ENCODE peak calls at places on chromosomes 12 and 14, in nine cellular contexts. A is transverse colon, H is suprapubic skin, U is Panc1, W is endothelial cell of umbilical vein, V is stomach, M is GM23338, F is HCT116, K is HepG2. S is an unnamed sample.

GRCh38 chr14:64706552-64707193 is 2.4 kb downstream of the PLEKHG3 start:
- DNase-seq in K (peak), F (no peak), V (no peak), U (no peak), W (no peak), M (peak), A (no peak), H (peak), S (no peak)

GRCh38 chr12:55728932-55729591 is at the start of gene CD63:
- DNase-seq in V (peak), A (peak), M (peak), F (no peak), H (peak), K (peak), U (no peak), W (peak), S (peak)

GRCh38 chr12:1581973-1582708 is 12.2 kb downstream of the FBXL14 start:
- DNase-seq in H (no peak), V (no peak), U (no peak), F (no peak), W (no peak), M (no peak), K (no peak), A (no peak), S (no peak)

GRCh38 chr12:18556081-18556645 is 181.6 kb downstream of the PLCZ1 start:
- DNase-seq in A (no peak), F (no peak), W (no peak), V (no peak), K (no peak), H (no peak), U (no peak), M (no peak), S (no peak)

GRCh38 chr12:114414031-114414865 is 8.3 kb upstream of the TBX5 start:
- DNase-seq in U (no peak), A (no peak), H (no peak), K (no peak), W (no peak), V (no peak), F (no peak), M (peak), S (no peak)

GRCh38 chr14:82806016-82806415 is 1272.4 kb upstream of the SEL1L start:
- DNase-seq in M (no peak), U (no peak), H (no peak), W (no peak), F (no peak), V (no peak), K (no peak), A (no peak), S (no peak)

GRCh38 chr14:67853748-67854147 is 34.2 kb downstream of the RAD51B start:
- DNase-seq in U (no peak), V (no peak), K (no peak), F (no peak), A (no peak), W (no peak), M (no peak), H (no peak), S (peak)

GRCh38 chr12:42180990-42181611 is 36.4 kb upstream of the GXYLT1 start:
- DNase-seq in U (no peak), V (no peak), M (no peak), H (no peak), A (no peak), K (peak), F (no peak), W (no peak), S (no peak)

GRCh38 chr12:66944365-66944764 is 265.5 kb upstream of the GRIP1 start:
- DNase-seq in H (no peak), K (no peak), W (no peak), U (no peak), M (no peak), A (no peak), F (no peak), V (no peak), S (no peak)

GRCh38 chr12:4703676-4704075 is 16.5 kb upstream of the GALNT8 start:
- DNase-seq in K (no peak), H (no peak), A (no peak), W (no peak), F (no peak), U (no peak), V (no peak), M (no peak), S (no peak)

GRCh38 chr12:105214141-105214540 is 21.8 kb downstream of the APPL2 start:
- DNase-seq in V (no peak), A (no peak), F (no peak), H (no peak), M (no peak), W (no peak), U (no peak), K (no peak), S (peak)

GRCh38 chr12:46071335-46071734 is 81.0 kb upstream of the SCAF11 start:
- DNase-seq in V (no peak), K (no peak), M (no peak), F (no peak), H (no peak), U (no peak), A (no peak), W (no peak), S (no peak)

GRCh38 chr12:31629756-31630732 is 29.4 kb upstream of the ETFBKMT start:
- DNase-seq in H (no peak), W (peak), F (no peak), M (peak), K (no peak), V (peak), A (no peak), U (no peak), S (no peak)

GRCh38 chr14:75452900-75453816 is 25.3 kb downstream of the JDP2 start:
- DNase-seq in A (peak), M (peak), H (peak), F (no peak), W (peak), V (no peak), K (peak), U (no peak), S (peak)

GRCh38 chr14:104931771-104932675 is 7.3 kb downstream of the PLD4 start:
- DNase-seq in H (peak), F (no peak), U (no peak), W (no peak), M (peak), V (no peak), A (no peak), K (no peak), S (no peak)

GRCh38 chr12:47721431-47721973 is 3.8 kb downstream of the ENDOU start:
- DNase-seq in F (no peak), W (no peak), K (no peak), U (no peak), M (no peak), H (no peak), A (no peak), V (no peak), S (no peak)

GRCh38 chr12:17579148-17580026 is 510.6 kb downstream of the RERGL start:
- DNase-seq in M (peak), A (no peak), V (no peak), H (no peak), F (no peak), U (no peak), W (no peak), K (no peak), S (no peak)

GRCh38 chr14:36222952-36223468 is 46.5 kb upstream of the PTCSC3 start:
- DNase-seq in H (no peak), A (no peak), M (peak), K (no peak), F (no peak), W (no peak), V (no peak), U (no peak), S (no peak)

GRCh38 chr12:28583771-28584261 is 393.6 kb downstream of the CCDC91 start:
- DNase-seq in M (peak), U (no peak), W (no peak), A (no peak), V (no peak), H (no peak), F (no peak), K (no peak), S (no peak)

GRCh38 chr14:71659165-71659564 is 273.1 kb upstream of the RGS6 start:
- DNase-seq in M (no peak), V (no peak), F (no peak), H (no peak), K (peak), A (no peak), W (peak), U (no peak), S (no peak)

GRCh38 chr12:26195641-26196423 is 459 bp downstream of the SSPN start:
- DNase-seq in A (peak), F (no peak), W (peak), H (peak), M (peak), U (peak), V (peak), K (no peak), S (peak)

GRCh38 chr12:47801904-47802246 is 17.8 kb downstream of the HDAC7 start:
- DNase-seq in F (no peak), W (peak), A (no peak), U (no peak), K (no peak), M (no peak), H (no peak), V (no peak), S (no peak)

GRCh38 chr12:102811125-102811737 is 105.8 kb downstream of the PAH start:
- DNase-seq in M (peak), U (peak), F (peak), K (peak), H (no peak), V (no peak), A (no peak), W (peak), S (no peak)

GRCh38 chr12:583251-583869 is 79.9 kb downstream of the NINJ2 start:
- DNase-seq in M (no peak), H (no peak), U (no peak), V (no peak), A (no peak), K (peak), W (no peak), F (no peak), S (no peak)

GRCh38 chr12:10720974-10721565 is 2.1 kb downstream of the YBX3 start:
- DNase-seq in K (no peak), A (no peak), F (no peak), V (no peak), H (no peak), U (no peak), W (peak), M (no peak), S (no peak)
- TF ChIP-seq POLR2AphosphoS5 in K (no peak), A (no peak), F (no peak), V (no peak), H (no peak), U (no peak), W (no peak), M (no peak), S (no peak)

GRCh38 chr14:76958975-76959710 is 69.4 kb downstream of the IRF2BPL start:
- DNase-seq in F (peak), U (no peak), V (no peak), A (no peak), K (peak), W (peak), H (no peak), M (no peak), S (peak)
- H3K27ac ChIP-seq in F (peak), U (peak), V (peak), A (peak), K (peak), W (peak), H (peak), M (no peak), S (peak)

DNA sequence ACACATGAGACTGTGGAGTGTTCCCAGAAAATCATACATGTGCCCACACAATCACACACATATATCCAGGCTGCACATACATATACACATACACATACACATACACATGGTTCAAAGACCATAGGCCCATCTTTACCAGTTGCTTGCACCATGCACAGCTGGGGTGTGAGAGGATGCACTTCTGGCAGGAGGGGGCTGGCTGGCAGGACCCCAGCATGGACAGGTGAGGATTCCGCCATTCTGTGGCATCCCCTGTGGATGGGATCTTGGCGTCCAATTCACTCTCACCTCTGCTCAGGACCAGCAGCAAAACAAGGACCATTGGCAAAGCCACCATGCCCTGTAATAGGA is 7.0 kb downstream of the ITGB7 start:
- DNase-seq in A (no peak), F (no peak), V (no peak), W (no peak), H (no peak), M (no peak), U (no peak), K (no peak), S (no peak)
- TF ChIP-seq POLR2AphosphoS5 in A (no peak), F (no peak), V (no peak), W (no peak), H (no peak), M (no peak), U (no peak), K (no peak), S (no peak)

GRCh38 chr14:93963692-93964091 is 12.7 kb downstream of the ASB2 start:
- DNase-seq in H (no peak), F (no peak), A (no peak), W (no peak), U (no peak), M (no peak), V (no peak), K (no peak), S (no peak)
- H3K27ac ChIP-seq in H (no peak), F (no peak), A (peak), W (no peak), U (no peak), M (no peak), V (peak), K (no peak), S (no peak)

DNA sequence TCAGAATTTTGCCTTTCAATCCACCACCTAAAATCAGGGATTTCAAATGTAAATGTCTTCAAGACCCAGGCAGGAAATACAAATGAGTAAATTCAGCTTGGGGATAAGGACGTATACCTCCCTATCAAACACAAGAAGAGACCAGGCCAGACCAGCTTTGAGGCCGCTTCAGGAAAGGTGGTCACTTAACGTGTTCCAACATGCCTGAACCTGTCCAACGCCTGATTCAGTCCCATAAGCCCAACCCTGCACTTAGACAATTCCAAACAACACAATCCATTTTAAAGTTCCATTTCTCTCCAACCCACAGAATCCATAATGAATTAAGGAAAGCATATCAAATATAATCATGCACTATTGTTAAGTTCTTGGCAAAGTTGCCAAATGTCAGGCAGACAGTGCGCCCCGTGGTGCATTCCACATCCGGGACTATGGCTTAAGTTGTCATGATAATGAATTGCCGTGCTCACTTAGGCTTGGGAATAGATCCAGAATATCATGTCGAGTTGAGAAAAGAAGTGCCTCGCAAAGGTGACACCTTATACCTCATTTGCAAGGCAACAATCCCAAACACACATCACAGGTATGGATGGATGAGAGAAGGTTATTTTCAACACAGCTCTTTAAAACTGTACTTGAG is 35.5 kb downstream of the CCDC60 start:
- DNase-seq in V (no peak), F (no peak), K (no peak), W (no peak), A (no peak), U (no peak), M (no peak), H (no peak), S (peak)
- TF ChIP-seq POLR2AphosphoS5 in V (no peak), F (no peak), K (no peak), W (no peak), A (no peak), U (no peak), M (no peak), H (no peak), S (peak)

DNA sequence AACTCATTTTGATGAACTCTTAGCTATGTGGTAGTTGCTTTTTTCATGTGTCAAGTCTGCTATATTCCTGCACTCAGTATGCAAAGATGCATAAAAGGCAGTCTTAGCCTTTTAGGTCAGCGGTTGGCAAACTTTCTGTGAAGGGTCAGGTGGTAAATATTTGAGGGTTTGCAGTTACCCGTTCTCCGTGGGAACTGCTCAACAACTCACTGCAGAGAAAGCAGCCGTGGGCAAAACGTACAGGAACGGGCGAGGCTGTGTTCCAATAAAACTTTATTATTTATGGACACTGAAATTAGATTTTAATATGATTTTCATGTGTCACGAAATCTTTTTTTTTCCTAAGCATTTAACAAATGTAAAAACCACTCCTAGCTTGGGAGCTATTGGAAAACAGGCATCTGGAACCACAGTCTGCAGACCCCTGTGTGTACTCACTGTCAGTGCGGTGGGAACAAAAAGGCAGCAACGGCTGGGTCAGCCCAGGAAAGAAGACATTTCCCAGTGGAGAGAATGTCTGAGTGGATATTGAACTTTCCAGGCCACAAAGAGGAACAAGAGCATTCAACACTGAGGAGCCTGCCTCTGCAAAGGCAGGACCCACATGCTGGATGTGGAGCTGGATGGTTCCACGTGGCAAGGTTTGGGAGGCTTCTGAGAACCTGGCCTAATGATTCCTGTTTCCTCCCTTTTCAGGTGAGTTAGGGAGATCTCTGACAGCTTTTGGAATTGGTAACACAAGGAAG is 3.5 kb upstream of the ACACB start:
- DNase-seq in F (no peak), U (no peak), M (no peak), V (no peak), W (no peak), H (peak), A (peak), K (peak), S (no peak)
- H3K27ac ChIP-seq in F (no peak), U (no peak), M (no peak), V (peak), W (no peak), H (peak), A (peak), K (peak), S (peak)

DNA sequence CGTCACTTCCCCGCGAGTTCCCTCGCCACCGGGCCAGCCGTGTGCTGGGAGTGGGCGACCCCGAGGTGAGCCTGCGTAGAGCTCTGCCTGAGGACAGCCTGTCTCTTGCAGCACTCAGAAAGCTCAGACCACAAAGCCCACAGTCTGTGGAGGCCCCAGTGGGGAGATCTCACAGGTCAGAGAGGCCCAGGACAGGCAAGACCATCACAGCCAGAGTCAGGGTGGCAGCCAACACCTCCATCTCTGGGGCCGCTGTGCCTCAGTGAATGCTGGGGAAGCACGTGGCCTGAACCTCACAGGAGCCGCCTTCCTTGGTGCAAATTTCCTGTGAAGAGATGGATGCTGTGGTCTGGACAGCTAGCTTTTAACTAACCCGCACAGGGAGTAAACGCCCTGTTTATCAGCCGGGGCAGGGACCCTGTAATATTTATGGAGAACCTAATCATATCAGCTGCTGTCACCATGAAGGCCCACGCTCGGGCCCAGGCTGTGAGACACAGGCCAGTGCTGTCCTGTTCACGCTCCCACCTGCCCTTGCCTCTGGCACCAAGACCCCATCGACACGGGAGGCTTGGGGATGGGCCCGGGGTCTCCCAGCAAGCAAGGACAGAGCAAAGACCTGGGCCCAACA is 56.9 kb downstream of the CDC42BPB start:
- DNase-seq in A (no peak), H (no peak), W (no peak), K (no peak), M (no peak), U (no peak), V (no peak), F (no peak), S (no peak)
- TF ChIP-seq POLR2AphosphoS5 in A (no peak), H (no peak), W (no peak), K (no peak), M (no peak), U (no peak), V (no peak), F (no peak), S (no peak)

GRCh38 chr12:75721231-75721641 is 209.8 kb upstream of the KRR1 start:
- DNase-seq in K (no peak), A (no peak), W (peak), F (no peak), H (no peak), U (no peak), M (no peak), V (no peak), S (no peak)

GRCh38 chr12:75720807-75721206 is 209.4 kb upstream of the KRR1 start:
- DNase-seq in K (no peak), W (no peak), F (no peak), V (peak), U (no peak), H (no peak), M (peak), A (no peak), S (peak)

GRCh38 chr12:75721790-75722189 is 210.4 kb upstream of the KRR1 start:
- DNase-seq in W (peak), M (no peak), V (no peak), F (no peak), U (no peak), A (no peak), H (no peak), K (no peak), S (no peak)

GRCh38 chr12:75724913-75725312 is 213.5 kb upstream of the KRR1 start:
- DNase-seq in M (no peak), U (no peak), H (no peak), F (peak), K (peak), W (peak), V (no peak), A (no peak), S (no peak)

DNA sequence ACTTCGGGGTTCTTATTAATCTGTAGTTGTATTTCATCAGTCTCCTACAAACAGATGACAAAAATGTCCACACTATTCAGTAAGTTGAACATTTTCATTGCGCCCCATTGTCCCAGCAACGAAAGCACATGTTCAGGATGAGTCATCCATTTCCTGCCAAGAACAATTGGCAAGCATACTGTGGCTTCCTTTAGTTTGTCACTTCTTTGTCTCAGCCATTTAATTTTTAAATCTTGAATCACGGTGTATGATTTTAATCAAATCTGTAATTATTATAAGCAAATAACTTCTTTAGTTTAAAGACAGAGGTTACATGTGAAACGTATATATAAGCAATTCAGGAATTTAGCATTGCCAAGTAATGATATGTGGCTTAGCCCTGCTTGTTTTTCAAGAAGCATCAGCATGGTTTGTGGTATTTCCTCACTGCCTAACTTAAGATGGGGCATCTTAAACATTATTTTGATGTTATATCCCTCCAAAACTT is 211.3 kb upstream of the KRR1 start:
- DNase-seq in W (peak), F (peak), H (peak), U (no peak), K (peak), A (peak), V (no peak), M (no peak), S (peak)
- H3K27ac ChIP-seq in W (peak), F (peak), H (peak), U (peak), K (peak), A (peak), V (peak), M (no peak), S (peak)